ENCODE peak calls at places on chromosomes 1 and 21, in four cellular contexts. S, G, P and C are unnamed samples.

GRCh38 chr1:239997515-239998311 is 94.0 kb upstream of the FMN2 start:
- DNase-seq in S (no peak), G (no peak), P (no peak), C (no peak)

GRCh38 chr1:224873645-224874369 is 55.7 kb upstream of the DNAH14 start:
- DNase-seq in S (no peak), G (no peak), P (peak; percentile 76), C (peak; percentile 53)

GRCh38 chr1:117794073-117794472 is 135.3 kb downstream of the GDAP2 start:
- DNase-seq in S (no peak), G (no peak), P (peak; percentile 68), C (peak; percentile 29)

GRCh38 chr1:180040034-180040433 is 85.4 kb downstream of the CEP350 start:
- DNase-seq in S (no peak), G (no peak), P (peak; percentile 46), C (peak; percentile 79)

GRCh38 chr1:221576268-221576667 is 165.6 kb downstream of the DUSP10 start:
- DNase-seq in S (no peak), G (peak; percentile 82), P (peak; percentile 33), C (peak; percentile 34)

GRCh38 chr1:93616996-93617669 is 64.5 kb downstream of the BCAR3 start:
- DNase-seq in S (no peak), G (no peak), P (peak; percentile 59), C (no peak)

GRCh38 chr1:161180643-161181042 is 3.3 kb upstream of the B4GALT3 start:
- DNase-seq in S (no peak), G (no peak), P (no peak), C (no peak)

GRCh38 chr1:215566556-215567490 is at the start of gene KCTD3:
- DNase-seq in S (peak; percentile 81), G (no peak), P (peak; percentile 87), C (no peak)

GRCh38 chr1:174535207-174535606 is 87.4 kb downstream of the GPR52 start:
- DNase-seq in S (no peak), G (no peak), P (no peak), C (no peak)

GRCh38 chr1:165827199-165828102 is at the start of gene UCK2:
- DNase-seq in S (peak; percentile 90), G (no peak), P (peak; percentile 81), C (no peak)

GRCh38 chr1:98386675-98387440 is 274.7 kb upstream of the SNX7 start:
- DNase-seq in S (no peak), G (no peak), P (no peak), C (no peak)

GRCh38 chr1:76465030-76465429 is 390.5 kb downstream of the ST6GALNAC3 start:
- DNase-seq in S (no peak), G (no peak), P (no peak), C (no peak)

GRCh38 chr1:44237721-44238457 is 24.6 kb downstream of the DMAP1 start:
- DNase-seq in S (peak; percentile 62), G (no peak), P (peak; percentile 36), C (no peak)

GRCh38 chr1:150560011-150560438 is 10.8 kb downstream of the ADAMTSL4 start:
- DNase-seq in S (peak; percentile 70), G (no peak), P (peak; percentile 62), C (no peak)

GRCh38 chr1:16217061-16217785 is 4.8 kb upstream of the ARHGEF19 start:
- DNase-seq in S (peak; percentile 92), G (peak; percentile 34), P (peak; percentile 99), C (peak; percentile 68)

GRCh38 chr1:68777850-68778249 is 281.0 kb upstream of the DEPDC1 start:
- DNase-seq in S (no peak), G (no peak), P (no peak), C (no peak)

GRCh38 chr1:68785328-68785727 is 288.4 kb upstream of the DEPDC1 start:
- DNase-seq in S (no peak), G (no peak), P (no peak), C (no peak)

GRCh38 chr1:68782890-68783289 is 286.0 kb upstream of the DEPDC1 start:
- DNase-seq in S (no peak), G (no peak), P (peak; percentile 1), C (no peak)

GRCh38 chr1:68780919-68781318 is 284.0 kb upstream of the DEPDC1 start:
- DNase-seq in S (no peak), G (no peak), P (no peak), C (no peak)
- TF ChIP-seq CTCF in S (no peak), G (no peak), P (no peak), C (no peak)

DNA sequence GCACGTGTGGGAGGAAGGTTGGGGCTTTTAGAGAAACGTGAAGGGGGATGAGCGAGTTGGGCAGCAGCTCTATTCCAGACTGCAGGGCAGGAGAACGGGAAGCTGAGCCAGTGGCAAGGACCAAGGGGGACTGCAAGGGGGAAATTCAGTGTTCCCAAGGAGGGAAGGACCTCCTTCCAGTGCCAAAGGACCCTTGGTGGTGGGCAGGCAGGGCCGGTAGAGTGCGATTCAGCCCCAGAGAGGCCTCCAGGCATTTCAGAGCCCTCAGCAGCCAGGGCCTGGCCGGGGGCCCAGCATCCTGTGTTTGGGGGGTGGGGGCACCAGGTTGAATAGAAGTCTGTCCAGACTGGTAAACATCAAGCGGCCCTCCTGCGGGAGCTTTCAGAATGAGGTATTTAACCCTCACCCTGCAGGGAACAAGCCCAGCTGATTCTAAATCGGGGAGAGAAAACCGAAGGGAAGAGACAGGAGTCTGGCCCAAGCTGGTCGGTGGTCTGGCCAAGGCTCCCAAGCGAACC is 2.3 kb downstream of the COL9A2 start:
- DNase-seq in S (no peak), G (no peak), P (no peak), C (no peak)
- H3K4me3 ChIP-seq in S (peak overlapping the region; percentile 26), G (peak overlapping the region; percentile 36), P (no peak overlapping the region), C (peak overlapping the region; percentile 22)

GRCh38 chr1:208252126-208252853 is 8.1 kb upstream of the PLXNA2 start:
- DNase-seq in S (no peak), G (no peak), P (peak; percentile 68), C (no peak)
- TF ChIP-seq CTCF in S (peak; percentile 15), G (peak; percentile 35), P (peak; percentile 57), C (peak; percentile 71)

GRCh38 chr1:167617100-167617949 is 12.7 kb upstream of the RCSD1 start:
- DNase-seq in S (peak; percentile 74), G (no peak), P (peak; percentile 86), C (no peak)
- H3K4me3 ChIP-seq in S (peak overlapping the region; percentile 51), G (no peak overlapping the region), P (no peak overlapping the region), C (no peak overlapping the region)

DNA sequence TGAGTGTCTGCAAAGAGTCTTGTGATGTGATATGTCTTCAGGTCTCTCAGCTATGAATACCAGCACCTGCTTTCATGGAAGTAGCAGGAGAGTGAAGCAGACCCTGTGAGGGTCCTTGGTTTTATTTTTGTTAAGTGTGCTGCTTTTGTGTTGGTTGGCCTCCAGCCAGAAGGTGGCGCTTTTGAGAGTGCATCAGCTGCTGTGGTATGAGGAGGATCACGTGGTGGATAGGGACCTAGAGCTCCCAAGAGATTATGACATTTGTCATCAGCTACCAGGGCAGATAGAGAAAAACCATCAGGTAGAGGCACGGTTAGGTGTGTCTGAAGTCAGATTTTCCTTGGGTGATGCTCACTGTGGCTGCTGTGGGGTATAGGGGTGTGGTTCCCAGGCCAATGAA is 1232.1 kb downstream of the MRPL39 start:
- DNase-seq in S (no peak), G (no peak), P (no peak), C (no peak)
- TF ChIP-seq CTCF in S (peak; percentile 33), G (no peak), P (no peak), C (no peak)

GRCh38 chr1:223114871-223115270 is 28.2 kb downstream of the TLR5 start:
- DNase-seq in S (no peak), G (no peak), P (peak; percentile 72), C (no peak)
- H3K4me3 ChIP-seq in S (no peak overlapping the region), G (no peak overlapping the region), P (no peak overlapping the region), C (no peak overlapping the region)